ENCODE peak calls at places on chromosomes 12 and 14, in five cellular contexts. One of them, this sample, is unnamed.

GRCh38 chr14:105150368-105151111 is 18.0 kb downstream of the JAG2 start:
- DNase-seq in stimulated activated CD8-positive, alpha-beta memory T cell treated with anti-CD3 and anti-CD28 coated beads, Interleukin-4, amount 100 ng/mL, for 4 hours: no peak
- DNase-seq in NCI-H774: no peak
- DNase-seq in D341Med: no peak
- DNase-seq in iPS DF 6.9: no peak
- DNase-seq in this sample: no peak

GRCh38 chr14:91154851-91155625 is 41.2 kb downstream of the DGLUCY start:
- DNase-seq in NCI-H774: peak; percentile 18
- DNase-seq in iPS DF 6.9: no peak
- DNase-seq in stimulated activated CD8-positive, alpha-beta memory T cell treated with anti-CD3 and anti-CD28 coated beads, Interleukin-4, amount 100 ng/mL, for 4 hours: peak; percentile 11
- DNase-seq in D341Med: peak; percentile 74
- DNase-seq in this sample: no peak

GRCh38 chr12:6734506-6735082 is 10.7 kb downstream of the COPS7A start:
- DNase-seq in iPS DF 6.9: no peak
- DNase-seq in D341Med: no peak
- DNase-seq in stimulated activated CD8-positive, alpha-beta memory T cell treated with anti-CD3 and anti-CD28 coated beads, Interleukin-4, amount 100 ng/mL, for 4 hours: no peak
- DNase-seq in NCI-H774: no peak
- DNase-seq in this sample: no peak

GRCh38 chr12:26723379-26724308 is 109.3 kb downstream of the ITPR2 start:
- DNase-seq in stimulated activated CD8-positive, alpha-beta memory T cell treated with anti-CD3 and anti-CD28 coated beads, Interleukin-4, amount 100 ng/mL, for 4 hours: no peak
- DNase-seq in NCI-H774: no peak
- DNase-seq in D341Med: no peak
- DNase-seq in iPS DF 6.9: no peak
- DNase-seq in this sample: peak; percentile 23

GRCh38 chr12:132942611-132943010 is 13.5 kb downstream of the ZNF605 start:
- DNase-seq in iPS DF 6.9: no peak
- DNase-seq in stimulated activated CD8-positive, alpha-beta memory T cell treated with anti-CD3 and anti-CD28 coated beads, Interleukin-4, amount 100 ng/mL, for 4 hours: no peak
- DNase-seq in NCI-H774: no peak
- DNase-seq in D341Med: no peak
- DNase-seq in this sample: no peak

GRCh38 chr12:46998811-46999368 is 80.5 kb upstream of the PCED1B start:
- DNase-seq in stimulated activated CD8-positive, alpha-beta memory T cell treated with anti-CD3 and anti-CD28 coated beads, Interleukin-4, amount 100 ng/mL, for 4 hours: no peak
- DNase-seq in iPS DF 6.9: no peak
- DNase-seq in D341Med: no peak
- DNase-seq in NCI-H774: no peak
- DNase-seq in this sample: peak; percentile 72

GRCh38 chr14:91873476-91874265 is 6.3 kb upstream of the TC2N start:
- DNase-seq in D341Med: no peak
- DNase-seq in iPS DF 6.9: no peak
- DNase-seq in stimulated activated CD8-positive, alpha-beta memory T cell treated with anti-CD3 and anti-CD28 coated beads, Interleukin-4, amount 100 ng/mL, for 4 hours: peak; percentile 32
- DNase-seq in NCI-H774: no peak
- DNase-seq in this sample: no peak

GRCh38 chr14:70020350-70021170 is 141.3 kb downstream of the SMOC1 start:
- DNase-seq in D341Med: no peak
- DNase-seq in iPS DF 6.9: no peak
- DNase-seq in NCI-H774: no peak
- DNase-seq in stimulated activated CD8-positive, alpha-beta memory T cell treated with anti-CD3 and anti-CD28 coated beads, Interleukin-4, amount 100 ng/mL, for 4 hours: no peak
- DNase-seq in this sample: no peak

GRCh38 chr12:1167784-1168183 is 176.8 kb downstream of the ERC1 start:
- DNase-seq in NCI-H774: no peak
- DNase-seq in D341Med: no peak
- DNase-seq in iPS DF 6.9: no peak
- DNase-seq in stimulated activated CD8-positive, alpha-beta memory T cell treated with anti-CD3 and anti-CD28 coated beads, Interleukin-4, amount 100 ng/mL, for 4 hours: no peak
- DNase-seq in this sample: no peak

GRCh38 chr12:94769040-94769420 is 118.7 kb upstream of the TMCC3 start:
- DNase-seq in stimulated activated CD8-positive, alpha-beta memory T cell treated with anti-CD3 and anti-CD28 coated beads, Interleukin-4, amount 100 ng/mL, for 4 hours: no peak
- DNase-seq in NCI-H774: no peak
- DNase-seq in D341Med: no peak
- DNase-seq in iPS DF 6.9: no peak
- DNase-seq in this sample: no peak

GRCh38 chr12:6222009-6222702 is 22.0 kb downstream of the CD9 start:
- DNase-seq in NCI-H774: no peak
- DNase-seq in stimulated activated CD8-positive, alpha-beta memory T cell treated with anti-CD3 and anti-CD28 coated beads, Interleukin-4, amount 100 ng/mL, for 4 hours: no peak
- DNase-seq in iPS DF 6.9: no peak
- DNase-seq in D341Med: no peak
- DNase-seq in this sample: no peak

GRCh38 chr14:90844321-90844720 is 28.1 kb upstream of the TTC7B start:
- DNase-seq in D341Med: no peak
- DNase-seq in stimulated activated CD8-positive, alpha-beta memory T cell treated with anti-CD3 and anti-CD28 coated beads, Interleukin-4, amount 100 ng/mL, for 4 hours: no peak
- DNase-seq in iPS DF 6.9: no peak
- DNase-seq in NCI-H774: no peak
- DNase-seq in this sample: no peak

GRCh38 chr14:76346391-76347160 is 29.4 kb upstream of the ESRRB start:
- DNase-seq in stimulated activated CD8-positive, alpha-beta memory T cell treated with anti-CD3 and anti-CD28 coated beads, Interleukin-4, amount 100 ng/mL, for 4 hours: no peak
- DNase-seq in NCI-H774: no peak
- DNase-seq in iPS DF 6.9: no peak
- DNase-seq in D341Med: no peak
- DNase-seq in this sample: no peak

GRCh38 chr12:22264380-22264779 is 70.1 kb downstream of the ST8SIA1 start:
- DNase-seq in NCI-H774: no peak
- DNase-seq in iPS DF 6.9: no peak
- DNase-seq in D341Med: no peak
- DNase-seq in stimulated activated CD8-positive, alpha-beta memory T cell treated with anti-CD3 and anti-CD28 coated beads, Interleukin-4, amount 100 ng/mL, for 4 hours: no peak
- DNase-seq in this sample: no peak

GRCh38 chr14:63899953-63900352 is 47.1 kb downstream of the SYNE2 start:
- DNase-seq in NCI-H774: no peak
- DNase-seq in stimulated activated CD8-positive, alpha-beta memory T cell treated with anti-CD3 and anti-CD28 coated beads, Interleukin-4, amount 100 ng/mL, for 4 hours: no peak
- DNase-seq in D341Med: no peak
- DNase-seq in iPS DF 6.9: no peak
- DNase-seq in this sample: no peak

GRCh38 chr12:26576266-26576665 is 256.7 kb downstream of the ITPR2 start:
- DNase-seq in D341Med: no peak
- DNase-seq in iPS DF 6.9: no peak
- DNase-seq in stimulated activated CD8-positive, alpha-beta memory T cell treated with anti-CD3 and anti-CD28 coated beads, Interleukin-4, amount 100 ng/mL, for 4 hours: no peak
- DNase-seq in NCI-H774: no peak
- DNase-seq in this sample: no peak

GRCh38 chr12:132426349-132427176 is 63.4 kb upstream of the FBRSL1 start:
- DNase-seq in NCI-H774: no peak
- DNase-seq in D341Med: peak; percentile 38
- DNase-seq in iPS DF 6.9: no peak
- DNase-seq in stimulated activated CD8-positive, alpha-beta memory T cell treated with anti-CD3 and anti-CD28 coated beads, Interleukin-4, amount 100 ng/mL, for 4 hours: no peak
- DNase-seq in this sample: no peak

GRCh38 chr12:39647383-39647782 is 27.8 kb upstream of the ABCD2 start:
- DNase-seq in D341Med: no peak
- DNase-seq in stimulated activated CD8-positive, alpha-beta memory T cell treated with anti-CD3 and anti-CD28 coated beads, Interleukin-4, amount 100 ng/mL, for 4 hours: no peak
- DNase-seq in NCI-H774: no peak
- DNase-seq in iPS DF 6.9: no peak
- DNase-seq in this sample: no peak

GRCh38 chr12:56299308-56299852 is 750 bp downstream of the CS start:
- DNase-seq in D341Med: no peak
- DNase-seq in NCI-H774: no peak
- DNase-seq in iPS DF 6.9: no peak
- DNase-seq in stimulated activated CD8-positive, alpha-beta memory T cell treated with anti-CD3 and anti-CD28 coated beads, Interleukin-4, amount 100 ng/mL, for 4 hours: no peak
- DNase-seq in this sample: no peak